ENCODE peak calls at places on chromosome 18, in four cellular contexts. J, E, R and B are unnamed samples.

GRCh38 chr18:13556497-13556896 is 169.9 kb downstream of the FAM210A start:
- DNase-seq in J (no peak), E (no peak), R (no peak), B (no peak)

GRCh38 chr18:58231930-58232329 is 187.9 kb downstream of the NEDD4L start:
- DNase-seq in J (peak; percentile 32), E (no peak), R (no peak), B (peak; percentile 15)

GRCh38 chr18:31041346-31042067 is 1.0 kb downstream of the DSC3 start:
- DNase-seq in J (no peak), E (no peak), R (no peak), B (no peak)

GRCh38 chr18:29157057-29157780 is 980.3 kb upstream of the CDH2 start:
- DNase-seq in J (no peak), E (no peak), R (no peak), B (no peak)

GRCh38 chr18:64234336-64234735 is 85.4 kb upstream of the LINC00305 start:
- DNase-seq in J (no peak), E (no peak), R (no peak), B (no peak)

GRCh38 chr18:8969639-8970378 is 132.7 kb upstream of the NDUFV2 start:
- DNase-seq in J (no peak), E (no peak), R (no peak), B (no peak)

GRCh38 chr18:6595666-6596065 is 133.8 kb upstream of the ARHGAP28 start:
- DNase-seq in J (no peak), E (no peak), R (no peak), B (no peak)

GRCh38 chr18:986071-986470 is 81.4 kb downstream of the ADCYAP1 start:
- DNase-seq in J (no peak), E (no peak), R (no peak), B (no peak)

GRCh38 chr18:8140841-8141501 is 468.3 kb upstream of the RAB12 start:
- DNase-seq in J (peak; percentile 36), E (no peak), R (no peak), B (no peak)

GRCh38 chr18:35605686-35606417 is 24.3 kb downstream of the GALNT1 start:
- DNase-seq in J (no peak), E (no peak), R (no peak), B (no peak)

GRCh38 chr18:8625693-8626092 is 16.5 kb downstream of the RAB12 start:
- DNase-seq in J (no peak), E (no peak), R (no peak), B (no peak)

GRCh38 chr18:78192044-78192443 is 787.6 kb upstream of the SALL3 start:
- DNase-seq in J (no peak), E (no peak), R (no peak), B (no peak)

GRCh38 chr18:22473366-22473765 is 55.7 kb upstream of the CTAGE1 start:
- DNase-seq in J (no peak), E (no peak), R (no peak), B (no peak)

GRCh38 chr18:12656671-12657047 is 1.2 kb downstream of the SPIRE1 start:
- DNase-seq in J (no peak), E (no peak), R (no peak), B (no peak)

GRCh38 chr18:24924066-24924716 is 427.8 kb downstream of the ZNF521 start:
- DNase-seq in J (no peak), E (no peak), R (no peak), B (no peak)

GRCh38 chr18:6629635-6630140 is 99.8 kb upstream of the ARHGAP28 start:
- DNase-seq in J (no peak), E (no peak), R (no peak), B (no peak)

GRCh38 chr18:2715990-2716389 is 60.5 kb downstream of the SMCHD1 start:
- DNase-seq in J (no peak), E (no peak), R (no peak), B (no peak)

GRCh38 chr18:56139792-56140254 is 498.6 kb downstream of the TXNL1 start:
- DNase-seq in J (no peak), E (no peak), R (no peak), B (no peak)

GRCh38 chr18:48410095-48410920 is 1.1 kb upstream of the ZBTB7C start:
- DNase-seq in J (peak; percentile 96), E (no peak), R (peak; percentile 57), B (peak; percentile 65)

GRCh38 chr18:23740105-23740830 is 51.0 kb downstream of the LAMA3 start:
- DNase-seq in J (no peak), E (no peak), R (no peak), B (no peak)

GRCh38 chr18:43277164-43277600 is at the start of gene SYT4:
- DNase-seq in J (no peak), E (no peak), R (peak; percentile 66), B (peak; percentile 8)

GRCh38 chr18:653512-653911 is 3.9 kb upstream of the TYMS start:
- DNase-seq in J (no peak), E (no peak), R (no peak), B (no peak)

GRCh38 chr18:26307161-26307773 is 81.0 kb downstream of the TAF4B start:
- DNase-seq in J (peak; percentile 44), E (peak; percentile 24), R (no peak), B (peak; percentile 35)

GRCh38 chr18:23099621-23100020 is 35.7 kb upstream of the CABLES1 start:
- DNase-seq in J (no peak), E (no peak), R (no peak), B (peak; percentile 84)

GRCh38 chr18:26579941-26580618 is 31.7 kb upstream of the KCTD1 start:
- DNase-seq in J (no peak), E (no peak), R (no peak), B (peak; percentile 15)

GRCh38 chr18:49611316-49611715 is 49.5 kb downstream of the LIPG start:
- DNase-seq in J (no peak), E (no peak), R (no peak), B (no peak)
- TF ChIP-seq HDAC6 in J (no peak), E (no peak), R (no peak), B (no peak)

DNA sequence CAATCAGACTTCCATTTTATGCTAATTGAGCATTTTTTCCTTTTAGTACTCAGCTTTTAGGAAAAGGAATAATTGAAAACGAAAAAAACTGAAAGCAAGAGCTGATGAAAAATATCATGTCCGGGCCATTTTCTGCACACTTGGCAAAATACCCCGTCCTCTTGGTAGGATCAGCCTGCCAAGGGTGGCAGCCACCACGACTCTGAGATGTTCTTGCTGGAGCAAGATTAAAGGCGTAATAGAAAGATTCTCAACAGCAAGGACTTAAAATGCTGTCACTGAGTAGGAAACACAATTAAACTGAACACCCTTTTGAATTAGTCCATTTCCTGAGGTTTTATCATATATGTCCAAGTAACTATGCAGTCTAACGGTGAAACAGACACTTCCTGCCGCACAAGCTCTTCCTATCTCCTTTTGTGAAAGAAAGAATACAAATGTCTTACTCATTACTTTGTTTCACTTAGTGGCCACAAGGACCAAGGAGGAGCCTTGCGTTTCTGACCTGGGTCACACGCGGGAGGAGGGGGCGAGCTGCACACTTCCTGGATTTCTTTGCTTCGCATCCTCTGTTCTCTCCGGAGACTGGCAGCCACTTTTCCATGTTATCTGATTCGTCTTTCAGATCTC is 222.7 kb downstream of the PIEZO2 start:
- DNase-seq in J (no peak), E (peak; percentile 47), R (no peak), B (no peak)
- TF ChIP-seq HDAC6 in J (no peak), E (no peak), R (no peak), B (no peak)

GRCh38 chr18:69267895-69268294 is 132.8 kb upstream of the DOK6 start:
- DNase-seq in J (no peak), E (no peak), R (no peak), B (no peak)
- TF ChIP-seq HDAC6 in J (no peak), E (no peak), R (no peak), B (no peak)

DNA sequence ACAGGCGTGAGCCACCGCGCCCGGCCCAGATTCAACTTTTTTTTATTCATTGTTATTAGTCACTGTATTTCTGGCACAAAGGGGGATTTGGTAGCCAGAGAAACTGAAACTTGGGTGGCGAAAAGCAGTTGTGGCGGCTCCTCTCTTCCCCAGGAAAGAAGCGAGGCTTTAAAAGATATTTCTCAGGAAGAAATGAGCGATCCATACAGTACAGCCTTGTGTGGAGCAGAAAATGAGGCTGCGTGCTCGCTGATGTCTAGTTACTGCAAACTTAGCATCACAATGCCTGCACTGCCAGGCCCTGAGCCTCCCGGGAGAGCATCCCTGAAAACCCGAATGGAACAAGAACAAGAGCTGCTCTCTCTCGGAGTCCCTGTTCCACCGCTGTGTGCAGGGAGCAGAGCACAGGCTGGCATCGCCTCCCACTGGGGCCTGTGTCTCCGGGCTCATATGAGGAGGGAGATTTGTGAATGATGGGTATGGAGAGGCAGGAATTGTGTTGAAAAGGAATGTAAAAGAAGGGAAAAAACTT is 234.0 kb downstream of the ZNF516 start:
- DNase-seq in J (no peak), E (no peak), R (no peak), B (no peak)
- TF ChIP-seq HDAC6 in J (no peak), E (no peak), R (no peak), B (no peak)